ENCODE peak calls at places on chromosome 10, in eight cellular contexts. C is fibroblast of the conjunctiva; F is stimulated activated CD4-positive, alpha-beta T cell treated with anti-CD3 and anti-CD28 coated beads, Interleukin-1b, Interleukin-23, amount 100 ng/mL, for 1 hour; H is mucosa of gallbladder; E is NT2/D1; K is heart left ventricle; N is IMR-90; M is activated naive CD4-positive, alpha-beta T cell treated with anti-CD3 and anti-CD28 coated beads, Interleukin-2, amount 10 ng/mL, durations not matched to agents 7 days and 5 days. P is an unnamed sample.

GRCh38 chr10:5159126-5159525 is 25.8 kb downstream of the AKR1C8 start:
- DNase-seq in E (no peak), M (no peak), N (no peak), K (no peak), H (no peak), F (no peak), C (no peak), P (no peak)

GRCh38 chr10:49177391-49178355 is 10.5 kb downstream of the TMEM273 start:
- DNase-seq in C (peak), K (peak), F (no peak), M (peak), N (peak), E (no peak), H (peak), P (peak)

GRCh38 chr10:90462761-90463160 is 395.1 kb downstream of the HTR7 start:
- DNase-seq in E (no peak), C (peak), N (peak), F (no peak), H (no peak), K (no peak), M (no peak), P (no peak)

GRCh38 chr10:119502214-119502613 is 40.3 kb downstream of the RGS10 start:
- DNase-seq in K (no peak), C (no peak), M (peak), H (no peak), E (no peak), N (no peak), F (peak), P (peak)

GRCh38 chr10:62380002-62380401 is 5.8 kb downstream of the ZNF365 start:
- DNase-seq in K (no peak), M (no peak), H (no peak), C (peak), F (no peak), N (peak), E (no peak), P (no peak)

GRCh38 chr10:78804356-78805032 is 264.3 kb upstream of the ZMIZ1 start:
- DNase-seq in N (no peak), M (no peak), H (no peak), F (no peak), K (peak), E (no peak), C (no peak), P (no peak)

GRCh38 chr10:29437871-29438270 is 149.0 kb downstream of the LYZL1 start:
- DNase-seq in K (no peak), C (no peak), M (no peak), H (no peak), F (no peak), N (no peak), E (no peak), P (no peak)

GRCh38 chr10:106311590-106311989 is 852.9 kb downstream of the SORCS1 start:
- DNase-seq in H (no peak), M (no peak), E (no peak), N (no peak), F (no peak), K (no peak), C (no peak), P (no peak)

GRCh38 chr10:37263304-37263703 is 137.9 kb downstream of the ANKRD30A start:
- DNase-seq in M (no peak), E (no peak), C (no peak), H (no peak), N (no peak), K (no peak), F (no peak), P (no peak)

GRCh38 chr10:79256264-79256806 is 90.9 kb upstream of the PPIF start:
- DNase-seq in M (no peak), H (no peak), E (no peak), F (no peak), N (no peak), K (no peak), C (no peak), P (no peak)

GRCh38 chr10:96995851-96996250 is 163.8 kb downstream of the LCOR start:
- DNase-seq in N (peak), H (no peak), C (no peak), K (no peak), F (no peak), E (no peak), M (no peak), P (no peak)

P was measured in GM13977.